ENCODE peak calls at places on chromosome 2, in ten cellular contexts. One of them, this sample, is unnamed.

GRCh38 chr2:197345846-197346370 is 35.3 kb upstream of the ANKRD44 start:
- DNase-seq in omental fat pad: no peak
- DNase-seq in adrenal gland: no peak
- DNase-seq in ovary: no peak
- DNase-seq in upper lobe of right lung: no peak
- DNase-seq in activated CD8-positive, alpha-beta T cell treated with anti-CD3 and anti-CD28 coated beads for 36 hours: no peak
- DNase-seq in K562: no peak
- DNase-seq in suprapubic skin: no peak
- DNase-seq in epithelial cell of proximal tubule: no peak
- DNase-seq in tibial nerve: no peak
- DNase-seq in this sample: no peak

GRCh38 chr2:176283268-176283667 is 14.0 kb downstream of the MTX2 start:
- DNase-seq in omental fat pad: no peak
- DNase-seq in adrenal gland: no peak
- DNase-seq in ovary: no peak
- DNase-seq in upper lobe of right lung: no peak
- DNase-seq in activated CD8-positive, alpha-beta T cell treated with anti-CD3 and anti-CD28 coated beads for 36 hours: no peak
- DNase-seq in K562: no peak
- DNase-seq in suprapubic skin: no peak
- DNase-seq in epithelial cell of proximal tubule: no peak
- DNase-seq in tibial nerve: no peak
- DNase-seq in this sample: no peak

GRCh38 chr2:236862961-236863728 is 222.5 kb upstream of the COPS8 start:
- DNase-seq in omental fat pad: no peak
- DNase-seq in adrenal gland: no peak
- DNase-seq in ovary: no peak
- DNase-seq in upper lobe of right lung: no peak
- DNase-seq in activated CD8-positive, alpha-beta T cell treated with anti-CD3 and anti-CD28 coated beads for 36 hours: no peak
- DNase-seq in K562: no peak
- DNase-seq in suprapubic skin: no peak
- DNase-seq in epithelial cell of proximal tubule: peak; percentile 88
- DNase-seq in tibial nerve: no peak
- DNase-seq in this sample: peak; percentile 56

GRCh38 chr2:138023976-138024375 is 59.7 kb downstream of the HNMT start:
- DNase-seq in omental fat pad: no peak
- DNase-seq in adrenal gland: no peak
- DNase-seq in ovary: no peak
- DNase-seq in upper lobe of right lung: no peak
- DNase-seq in activated CD8-positive, alpha-beta T cell treated with anti-CD3 and anti-CD28 coated beads for 36 hours: no peak
- DNase-seq in K562: no peak
- DNase-seq in suprapubic skin: no peak
- DNase-seq in epithelial cell of proximal tubule: no peak
- DNase-seq in tibial nerve: no peak
- DNase-seq in this sample: no peak

GRCh38 chr2:230158468-230158867 is 61.3 kb downstream of the SP110 start:
- DNase-seq in omental fat pad: no peak
- DNase-seq in adrenal gland: no peak
- DNase-seq in ovary: no peak
- DNase-seq in upper lobe of right lung: no peak
- DNase-seq in activated CD8-positive, alpha-beta T cell treated with anti-CD3 and anti-CD28 coated beads for 36 hours: peak; percentile 48
- DNase-seq in K562: no peak
- DNase-seq in suprapubic skin: no peak
- DNase-seq in epithelial cell of proximal tubule: no peak
- DNase-seq in tibial nerve: no peak
- DNase-seq in this sample: no peak

GRCh38 chr2:112958428-112959108 is 19.2 kb upstream of the IL36G start:
- DNase-seq in omental fat pad: no peak
- DNase-seq in adrenal gland: peak; percentile 19
- DNase-seq in ovary: no peak
- DNase-seq in upper lobe of right lung: no peak
- DNase-seq in activated CD8-positive, alpha-beta T cell treated with anti-CD3 and anti-CD28 coated beads for 36 hours: peak; percentile 45
- DNase-seq in K562: peak; percentile 75
- DNase-seq in suprapubic skin: no peak
- DNase-seq in epithelial cell of proximal tubule: no peak
- DNase-seq in tibial nerve: peak; percentile 15
- DNase-seq in this sample: no peak

GRCh38 chr2:152466925-152467676 is 132.1 kb downstream of the FMNL2 start:
- DNase-seq in omental fat pad: no peak
- DNase-seq in adrenal gland: no peak
- DNase-seq in ovary: no peak
- DNase-seq in upper lobe of right lung: no peak
- DNase-seq in activated CD8-positive, alpha-beta T cell treated with anti-CD3 and anti-CD28 coated beads for 36 hours: no peak
- DNase-seq in K562: no peak
- DNase-seq in suprapubic skin: no peak
- DNase-seq in epithelial cell of proximal tubule: no peak
- DNase-seq in tibial nerve: peak; percentile 45
- DNase-seq in this sample: no peak

GRCh38 chr2:221554769-221555510 is 17.2 kb downstream of the EPHA4 start:
- DNase-seq in omental fat pad: no peak
- DNase-seq in adrenal gland: no peak
- DNase-seq in ovary: no peak
- DNase-seq in upper lobe of right lung: no peak
- DNase-seq in activated CD8-positive, alpha-beta T cell treated with anti-CD3 and anti-CD28 coated beads for 36 hours: peak; percentile 2
- DNase-seq in K562: no peak
- DNase-seq in suprapubic skin: no peak
- DNase-seq in epithelial cell of proximal tubule: no peak
- DNase-seq in tibial nerve: no peak
- DNase-seq in this sample: no peak

GRCh38 chr2:113218283-113219091 is 44.7 kb downstream of the PSD4 start:
- DNase-seq in omental fat pad: no peak
- DNase-seq in adrenal gland: peak; percentile 64
- DNase-seq in ovary: no peak
- DNase-seq in upper lobe of right lung: peak; percentile 85
- DNase-seq in activated CD8-positive, alpha-beta T cell treated with anti-CD3 and anti-CD28 coated beads for 36 hours: no peak
- DNase-seq in K562: no peak
- DNase-seq in suprapubic skin: no peak
- DNase-seq in epithelial cell of proximal tubule: peak; percentile 92
- DNase-seq in tibial nerve: peak; percentile 82
- DNase-seq in this sample: no peak

GRCh38 chr2:218659258-218659987 is at the start of the genes BCS1L and ZNF142:
- DNase-seq in omental fat pad: peak; percentile 80
- DNase-seq in adrenal gland: peak; percentile 89
- DNase-seq in ovary: peak; percentile 83
- DNase-seq in upper lobe of right lung: peak; percentile 95
- DNase-seq in activated CD8-positive, alpha-beta T cell treated with anti-CD3 and anti-CD28 coated beads for 36 hours: peak; percentile 99
- DNase-seq in K562: peak; percentile 89
- DNase-seq in suprapubic skin: peak; percentile 92
- DNase-seq in epithelial cell of proximal tubule: no peak
- DNase-seq in tibial nerve: peak; percentile 94
- DNase-seq in this sample: peak; percentile 88

GRCh38 chr2:240591226-240591625 is 4.7 kb downstream of the CAPN10 start:
- DNase-seq in omental fat pad: no peak
- DNase-seq in adrenal gland: no peak
- DNase-seq in ovary: no peak
- DNase-seq in upper lobe of right lung: no peak
- DNase-seq in activated CD8-positive, alpha-beta T cell treated with anti-CD3 and anti-CD28 coated beads for 36 hours: no peak
- DNase-seq in K562: no peak
- DNase-seq in suprapubic skin: no peak
- DNase-seq in epithelial cell of proximal tubule: no peak
- DNase-seq in tibial nerve: no peak
- DNase-seq in this sample: no peak

GRCh38 chr2:240588669-240589068 is 2.1 kb downstream of the CAPN10 start:
- DNase-seq in omental fat pad: no peak
- DNase-seq in adrenal gland: no peak
- DNase-seq in ovary: no peak
- DNase-seq in upper lobe of right lung: no peak
- DNase-seq in activated CD8-positive, alpha-beta T cell treated with anti-CD3 and anti-CD28 coated beads for 36 hours: no peak
- DNase-seq in K562: no peak
- DNase-seq in suprapubic skin: no peak
- DNase-seq in epithelial cell of proximal tubule: no peak
- DNase-seq in tibial nerve: no peak
- DNase-seq in this sample: no peak

GRCh38 chr2:240589381-240589780 is 2.8 kb downstream of the CAPN10 start:
- DNase-seq in omental fat pad: no peak
- DNase-seq in adrenal gland: no peak
- DNase-seq in ovary: no peak
- DNase-seq in upper lobe of right lung: peak; percentile 53
- DNase-seq in activated CD8-positive, alpha-beta T cell treated with anti-CD3 and anti-CD28 coated beads for 36 hours: no peak
- DNase-seq in K562: no peak
- DNase-seq in suprapubic skin: no peak
- DNase-seq in epithelial cell of proximal tubule: no peak
- DNase-seq in tibial nerve: no peak
- DNase-seq in this sample: no peak

GRCh38 chr2:240590681-240591111 is 4.2 kb downstream of the CAPN10 start:
- DNase-seq in omental fat pad: no peak
- DNase-seq in adrenal gland: no peak
- DNase-seq in ovary: no peak
- DNase-seq in upper lobe of right lung: peak; percentile 43
- DNase-seq in activated CD8-positive, alpha-beta T cell treated with anti-CD3 and anti-CD28 coated beads for 36 hours: no peak
- DNase-seq in K562: no peak
- DNase-seq in suprapubic skin: no peak
- DNase-seq in epithelial cell of proximal tubule: no peak
- DNase-seq in tibial nerve: no peak
- DNase-seq in this sample: no peak

DNA sequence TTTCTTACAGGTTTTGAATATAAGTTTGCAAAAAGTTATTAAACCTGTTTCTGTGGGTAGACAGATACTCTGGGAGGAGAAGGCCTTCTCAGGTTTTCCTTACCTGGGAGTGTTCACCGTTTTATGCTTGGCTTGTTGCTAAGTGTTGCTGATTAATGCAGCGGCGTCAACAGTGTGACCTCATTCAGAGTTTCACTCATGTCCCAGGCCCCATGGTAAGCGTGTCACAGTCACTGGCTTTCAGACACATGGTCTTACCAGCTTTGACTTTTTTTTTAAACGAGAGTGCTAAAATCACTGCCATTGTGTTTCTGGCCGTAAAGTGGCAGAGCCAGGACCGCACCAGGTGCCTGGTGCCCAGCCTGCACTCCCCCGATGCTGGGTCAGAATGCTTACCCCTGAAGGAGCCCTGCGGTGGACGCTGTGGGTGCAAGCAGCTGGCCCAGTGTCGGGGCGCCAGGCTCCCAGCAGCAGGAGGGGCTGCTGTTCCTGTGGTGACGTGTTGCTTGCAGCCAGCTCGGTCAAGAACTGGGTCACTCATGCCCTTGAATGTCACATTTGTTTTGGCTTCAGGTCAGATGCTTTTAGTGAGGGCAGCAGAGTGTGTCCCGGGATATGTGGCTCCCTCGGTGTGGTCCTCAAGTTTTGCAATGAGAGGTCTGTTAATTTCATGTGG is 3.5 kb downstream of the CAPN10 start:
- DNase-seq in omental fat pad: no peak
- DNase-seq in adrenal gland: no peak
- DNase-seq in ovary: no peak
- DNase-seq in upper lobe of right lung: no peak
- DNase-seq in activated CD8-positive, alpha-beta T cell treated with anti-CD3 and anti-CD28 coated beads for 36 hours: no peak
- DNase-seq in K562: no peak
- DNase-seq in suprapubic skin: no peak
- DNase-seq in epithelial cell of proximal tubule: no peak
- DNase-seq in tibial nerve: no peak
- DNase-seq in this sample: no peak
- TF ChIP-seq CTCF in omental fat pad: no peak
- TF ChIP-seq CTCF in adrenal gland: no peak
- TF ChIP-seq CTCF in ovary: no peak
- TF ChIP-seq CTCF in upper lobe of right lung: no peak
- TF ChIP-seq CTCF in activated CD8-positive, alpha-beta T cell treated with anti-CD3 and anti-CD28 coated beads for 36 hours: no peak
- TF ChIP-seq CTCF in K562: no peak
- TF ChIP-seq CTCF in suprapubic skin: no peak
- TF ChIP-seq CTCF in epithelial cell of proximal tubule: no peak
- TF ChIP-seq CTCF in tibial nerve: no peak
- TF ChIP-seq CTCF in this sample: no peak

GRCh38 chr2:159775006-159775405 is 23.0 kb downstream of the CD302 start:
- DNase-seq in omental fat pad: no peak
- DNase-seq in adrenal gland: no peak
- DNase-seq in ovary: no peak
- DNase-seq in upper lobe of right lung: no peak
- DNase-seq in activated CD8-positive, alpha-beta T cell treated with anti-CD3 and anti-CD28 coated beads for 36 hours: no peak
- DNase-seq in K562: no peak
- DNase-seq in suprapubic skin: no peak
- DNase-seq in epithelial cell of proximal tubule: no peak
- DNase-seq in tibial nerve: no peak
- DNase-seq in this sample: no peak
- TF ChIP-seq CTCF in omental fat pad: no peak
- TF ChIP-seq CTCF in adrenal gland: no peak
- TF ChIP-seq CTCF in ovary: no peak
- TF ChIP-seq CTCF in upper lobe of right lung: no peak
- TF ChIP-seq CTCF in activated CD8-positive, alpha-beta T cell treated with anti-CD3 and anti-CD28 coated beads for 36 hours: no peak
- TF ChIP-seq CTCF in K562: no peak
- TF ChIP-seq CTCF in suprapubic skin: no peak
- TF ChIP-seq CTCF in epithelial cell of proximal tubule: no peak
- TF ChIP-seq CTCF in tibial nerve: no peak
- TF ChIP-seq CTCF in this sample: no peak

DNA sequence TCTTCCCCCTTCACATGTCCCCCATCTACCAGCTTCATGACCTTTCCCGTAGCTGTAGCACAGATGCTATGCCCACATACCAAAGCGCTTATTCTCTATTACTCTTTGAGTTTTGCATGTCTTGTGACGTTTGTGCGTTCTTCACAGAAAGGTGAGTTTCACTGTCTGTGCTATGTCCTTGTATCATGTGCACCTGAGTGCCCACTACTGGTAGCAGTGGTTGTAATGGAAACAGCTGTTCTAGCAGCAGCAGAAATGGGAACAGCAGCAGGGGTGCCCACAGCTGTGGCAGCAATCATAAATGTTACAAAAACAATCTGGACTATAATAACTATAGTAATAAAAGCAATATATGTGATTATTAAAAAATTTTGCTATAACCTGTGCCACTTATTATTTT is 127.1 kb downstream of the STK39 start:
- DNase-seq in omental fat pad: no peak
- DNase-seq in adrenal gland: no peak
- DNase-seq in ovary: no peak
- DNase-seq in upper lobe of right lung: no peak
- DNase-seq in activated CD8-positive, alpha-beta T cell treated with anti-CD3 and anti-CD28 coated beads for 36 hours: no peak
- DNase-seq in K562: no peak
- DNase-seq in suprapubic skin: no peak
- DNase-seq in epithelial cell of proximal tubule: no peak
- DNase-seq in tibial nerve: no peak
- DNase-seq in this sample: no peak
- TF ChIP-seq CTCF in omental fat pad: no peak
- TF ChIP-seq CTCF in adrenal gland: no peak
- TF ChIP-seq CTCF in ovary: no peak
- TF ChIP-seq CTCF in upper lobe of right lung: no peak
- TF ChIP-seq CTCF in activated CD8-positive, alpha-beta T cell treated with anti-CD3 and anti-CD28 coated beads for 36 hours: no peak
- TF ChIP-seq CTCF in K562: no peak
- TF ChIP-seq CTCF in suprapubic skin: no peak
- TF ChIP-seq CTCF in epithelial cell of proximal tubule: peak; percentile 24
- TF ChIP-seq CTCF in tibial nerve: no peak
- TF ChIP-seq CTCF in this sample: no peak

DNA sequence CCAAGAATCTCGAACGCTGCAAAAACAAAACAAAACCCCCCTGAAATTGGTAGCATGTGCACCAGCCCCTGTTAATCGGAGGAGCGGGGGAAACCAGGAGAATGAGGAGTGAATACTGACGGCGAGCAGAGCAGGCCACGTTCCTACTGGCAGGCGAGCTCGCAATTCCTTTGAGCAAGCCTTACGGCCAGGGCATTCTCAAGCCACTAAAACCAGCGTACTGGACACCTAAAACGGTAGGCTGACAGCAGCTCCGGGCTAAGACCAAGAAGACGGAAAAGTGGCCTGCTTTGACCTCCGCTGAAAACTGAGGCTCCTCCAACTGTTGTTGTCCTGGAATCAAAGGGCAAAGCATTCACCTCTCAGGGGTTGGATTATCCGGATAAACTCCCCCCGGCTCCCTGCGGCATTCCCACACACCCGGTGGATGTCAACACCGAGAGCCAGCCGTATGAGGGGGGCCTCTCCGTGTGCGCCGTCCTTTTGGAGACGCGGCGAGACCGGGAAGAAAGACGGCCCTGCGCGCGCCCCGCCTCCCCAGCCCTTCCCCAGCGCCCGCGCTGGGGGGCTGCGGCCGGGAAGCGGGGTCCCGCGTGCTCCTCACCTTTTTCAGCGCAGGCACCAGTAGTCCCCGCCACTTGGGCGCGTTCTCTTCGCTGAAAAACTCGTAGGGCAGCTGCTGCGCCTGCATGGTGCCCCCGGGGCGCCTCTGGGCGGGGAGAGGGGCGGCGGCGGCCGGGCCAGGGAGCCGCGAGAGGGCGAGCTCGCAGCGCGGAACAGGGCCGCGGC is 925 bp downstream of the SOS1 start:
- DNase-seq in omental fat pad: no peak
- DNase-seq in adrenal gland: peak; percentile 64
- DNase-seq in ovary: peak; percentile 51
- DNase-seq in upper lobe of right lung: peak; percentile 84
- DNase-seq in activated CD8-positive, alpha-beta T cell treated with anti-CD3 and anti-CD28 coated beads for 36 hours: peak; percentile 69
- DNase-seq in K562: peak; percentile 81
- DNase-seq in suprapubic skin: no peak
- DNase-seq in epithelial cell of proximal tubule: no peak
- DNase-seq in tibial nerve: peak; percentile 20
- DNase-seq in this sample: peak; percentile 77
- TF ChIP-seq CTCF in omental fat pad: no peak
- TF ChIP-seq CTCF in adrenal gland: peak; percentile 31
- TF ChIP-seq CTCF in ovary: no peak
- TF ChIP-seq CTCF in upper lobe of right lung: peak; percentile 29
- TF ChIP-seq CTCF in activated CD8-positive, alpha-beta T cell treated with anti-CD3 and anti-CD28 coated beads for 36 hours: no peak
- TF ChIP-seq CTCF in K562: peak; percentile 35
- TF ChIP-seq CTCF in suprapubic skin: peak; percentile 39
- TF ChIP-seq CTCF in epithelial cell of proximal tubule: no peak
- TF ChIP-seq CTCF in tibial nerve: peak; percentile 9
- TF ChIP-seq CTCF in this sample: peak; percentile 32